ENCODE peak calls at places on chromosomes 12 and 14, in four cellular contexts. X is keratinocyte, E is NCI-H2081, H is GM20000. C is an unnamed sample.
A peak's percentile ranks its signal among the peaks of the same experiment; 100 is the strongest.

GRCh38 chr14:23300687-23301223 is 1.9 kb downstream of the PPP1R3E start:
- DNase-seq in X (no peak), E (peak; percentile 2), H (peak; percentile 19), C (no peak)

GRCh38 chr14:99515301-99516155 is 34.3 kb downstream of the CCNK start:
- DNase-seq in X (no peak), E (no peak), H (no peak), C (no peak)

GRCh38 chr12:117189725-117190209 is 503 bp downstream of the FBXO21 start:
- DNase-seq in X (no peak), E (peak; percentile 9), H (peak; percentile 65), C (no peak)

GRCh38 chr14:101821528-101821927 is 60.0 kb downstream of the PPP2R5C start:
- DNase-seq in X (no peak), E (no peak), H (no peak), C (no peak)

GRCh38 chr12:51925400-51926063 is 18.2 kb downstream of the ACVRL1 start:
- DNase-seq in X (no peak), E (no peak), H (no peak), C (no peak)

GRCh38 chr12:38162013-38162412 is 154.6 kb upstream of the ALG10B start:
- DNase-seq in X (no peak), E (no peak), H (no peak), C (no peak)

GRCh38 chr14:68820999-68821683 is 28.3 kb upstream of the ZFP36L1 start:
- DNase-seq in X (no peak), E (no peak), H (peak; percentile 71), C (no peak)

GRCh38 chr14:38205949-38206665 is 1.6 kb upstream of the SSTR1 start:
- DNase-seq in X (no peak), E (no peak), H (no peak), C (no peak)

GRCh38 chr12:93185369-93185741 is 192.4 kb upstream of the NUDT4 start:
- DNase-seq in X (no peak), E (no peak), H (no peak), C (no peak)

GRCh38 chr12:46209914-46210834 is 58.7 kb downstream of the SLC38A1 start:
- DNase-seq in X (peak; percentile 59), E (peak; percentile 81), H (no peak), C (no peak)

GRCh38 chr12:106733660-106734059 is 40.8 kb upstream of the RIC8B start:
- DNase-seq in X (no peak), E (no peak), H (no peak), C (no peak)

GRCh38 chr12:52285172-52285745 is 6.1 kb downstream of the KRT81 start:
- DNase-seq in X (peak; percentile 73), E (no peak), H (no peak), C (peak; percentile 80)